ENCODE peak calls at places on chromosomes 2 and 18, in six cellular contexts. X is NB4, L is HepG2, S is endothelial cell of umbilical vein, K is GM12878, V is K562. Y is an unnamed sample.

GRCh38 chr18:36825526-36825925 is 3.3 kb downstream of the TPGS2 start:
- DNase-seq in L (no peak), K (no peak), X (no peak), V (no peak), S (peak; percentile 74), Y (no peak)

GRCh38 chr2:58794103-58794502 is 553.0 kb upstream of the FANCL start:
- DNase-seq in L (no peak), S (no peak), V (no peak), X (no peak), K (no peak), Y (no peak)

GRCh38 chr18:45993441-45993840 is 26.3 kb upstream of the EPG5 start:
- DNase-seq in K (no peak), S (peak; percentile 25), X (peak; percentile 13), L (no peak), V (no peak), Y (no peak)

GRCh38 chr2:217900780-217901360 is 101.9 kb downstream of the TNS1 start:
- DNase-seq in K (no peak), L (no peak), V (no peak), S (no peak), X (no peak), Y (no peak)

GRCh38 chr2:84187258-84187657 is 271.8 kb downstream of the SUCLG1 start:
- DNase-seq in X (peak; percentile 5), K (no peak), L (no peak), S (no peak), V (no peak), Y (no peak)

GRCh38 chr2:165778653-165779451 is 15.2 kb downstream of the GALNT3 start:
- DNase-seq in K (no peak), L (peak; percentile 41), S (peak; percentile 7), X (peak; percentile 45), V (no peak), Y (peak; percentile 31)

GRCh38 chr2:232854082-232854481 is 16.0 kb upstream of the SNORC start:
- DNase-seq in S (peak; percentile 68), X (no peak), L (no peak), K (no peak), V (peak; percentile 16), Y (no peak)

GRCh38 chr2:88074854-88075292 is 7.2 kb downstream of the SMYD1 start:
- DNase-seq in L (no peak), S (no peak), K (no peak), X (peak; percentile 72), V (no peak), Y (no peak)

GRCh38 chr18:27363918-27364317 is 178.8 kb upstream of the CHST9 start:
- DNase-seq in X (peak; percentile 11), K (no peak), L (peak; percentile 10), V (no peak), S (no peak), Y (peak; percentile 3)

GRCh38 chr2:103818176-103818575 is 1035.7 kb upstream of the POU3F3 start:
- DNase-seq in L (no peak), X (no peak), S (no peak), V (no peak), K (no peak), Y (no peak)

GRCh38 chr2:174477772-174478171 is 9.1 kb downstream of the GPR155 start:
- DNase-seq in S (no peak), V (no peak), K (no peak), X (no peak), L (no peak), Y (no peak)

GRCh38 chr2:64105676-64106461 is 38.4 kb downstream of the PELI1 start:
- DNase-seq in V (no peak), K (no peak), L (peak; percentile 81), S (no peak), X (peak; percentile 32), Y (peak; percentile 34)

GRCh38 chr2:30209227-30209626 is 22.1 kb upstream of the LBH start:
- DNase-seq in V (no peak), X (no peak), K (no peak), L (no peak), S (no peak), Y (no peak)

GRCh38 chr2:28160986-28161425 is 231.7 kb upstream of the FOSL2 start:
- DNase-seq in S (no peak), V (no peak), X (no peak), K (no peak), L (no peak), Y (peak; percentile 29)

GRCh38 chr2:156338578-156338977 is 6.1 kb upstream of the NR4A2 start:
- DNase-seq in S (no peak), L (no peak), V (no peak), X (no peak), K (no peak), Y (no peak)

GRCh38 chr2:62527478-62528210 is 21.6 kb upstream of the TMEM17 start:
- DNase-seq in X (no peak), V (no peak), L (peak; percentile 78), K (no peak), S (peak; percentile 67), Y (no peak)

GRCh38 chr2:185921048-185921756 is 182.6 kb downstream of the FSIP2 start:
- DNase-seq in X (no peak), L (no peak), S (no peak), V (no peak), K (no peak), Y (no peak)

GRCh38 chr2:230849633-230850357 is 14.9 kb upstream of the ITM2C start:
- DNase-seq in K (no peak), V (peak; percentile 76), X (no peak), S (peak; percentile 26), L (peak; percentile 40), Y (peak; percentile 66)

DNA sequence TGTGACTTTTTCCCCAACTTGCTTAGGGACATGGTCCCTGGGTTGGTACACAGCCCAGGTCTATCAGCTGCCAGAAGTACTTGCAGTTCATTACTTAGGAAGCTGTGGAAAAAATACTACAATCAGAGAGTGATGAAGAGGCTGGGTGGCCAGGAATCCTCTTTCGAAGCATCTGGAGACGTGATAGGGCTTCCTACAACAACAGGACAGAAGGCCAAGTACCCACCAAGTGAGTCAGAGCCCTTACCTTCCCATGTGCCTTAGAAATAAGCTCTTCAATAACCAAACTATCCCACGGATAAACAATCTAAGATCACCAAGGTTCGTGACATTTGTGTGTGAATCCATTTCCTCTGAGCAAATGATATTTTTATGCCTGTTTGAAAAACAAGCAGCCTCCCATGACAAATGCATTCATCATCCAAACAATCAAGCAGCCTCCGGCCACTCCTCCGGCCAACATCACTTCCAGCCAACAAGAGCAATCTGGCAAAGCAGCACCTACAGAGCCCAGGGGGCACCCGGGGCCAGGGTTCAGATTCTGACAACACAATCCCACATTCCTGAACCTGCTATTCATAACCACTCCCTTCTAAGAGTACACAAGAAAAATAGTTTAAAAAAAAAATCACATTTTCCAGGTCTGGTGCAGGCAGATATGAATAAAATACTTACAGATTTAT is 26.4 kb downstream of the TBC1D8 start:
- DNase-seq in V (no peak), K (no peak), L (peak; percentile 96), S (peak; percentile 98), X (peak; percentile 63), Y (peak; percentile 98)
- TF ChIP-seq MYC in V (no peak), K (no peak), L (no peak), S (no peak), X (no peak), Y (no peak)

DNA sequence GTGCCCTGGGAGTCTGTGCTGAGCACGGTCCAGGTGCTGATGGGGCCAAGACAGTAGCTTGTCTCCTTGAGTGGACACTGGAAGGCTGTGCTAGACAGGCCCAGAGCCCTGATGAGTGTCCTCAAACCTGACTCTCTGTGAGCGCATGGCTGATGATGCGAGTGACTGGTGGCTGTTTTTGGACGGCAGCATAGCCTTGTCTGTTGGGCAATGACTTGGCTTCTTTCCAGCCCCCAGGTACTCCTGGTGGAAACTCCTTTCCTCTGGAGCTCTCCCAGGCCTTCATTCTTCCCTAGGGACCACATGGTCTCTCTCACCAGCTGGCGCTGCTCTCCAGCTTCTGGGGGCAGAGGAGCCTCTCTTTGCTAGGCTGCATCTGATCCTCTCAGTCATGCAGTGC is 207.6 kb upstream of the SMIM21 start:
- DNase-seq in S (no peak), V (no peak), L (no peak), X (no peak), K (no peak), Y (no peak)
- TF ChIP-seq MYC in S (no peak), V (no peak), L (no peak), X (no peak), K (no peak), Y (no peak)

DNA sequence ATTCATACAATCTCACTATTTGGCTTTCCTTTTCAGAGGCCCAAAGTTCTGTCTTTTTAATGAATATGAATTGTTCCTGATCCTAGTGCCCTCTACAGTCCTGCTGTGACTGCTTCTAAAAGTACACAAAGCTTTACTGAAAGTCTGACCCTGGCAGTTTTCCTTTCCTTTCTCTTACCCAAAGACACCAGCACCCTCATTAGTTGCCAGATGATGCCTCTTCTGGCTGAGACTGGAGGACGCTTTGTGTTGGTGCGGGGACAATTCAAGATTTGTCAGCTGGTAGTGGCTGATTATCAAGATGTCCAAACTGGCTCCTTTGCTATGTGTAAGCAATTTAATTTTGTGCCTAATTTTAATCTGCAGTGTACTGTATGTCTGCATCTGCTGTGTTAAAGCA is 81.8 kb upstream of the CDCA7 start:
- DNase-seq in V (no peak), S (no peak), K (no peak), X (no peak), L (no peak), Y (no peak)
- TF ChIP-seq MYC in V (no peak), S (no peak), K (no peak), X (no peak), L (no peak), Y (no peak)

DNA sequence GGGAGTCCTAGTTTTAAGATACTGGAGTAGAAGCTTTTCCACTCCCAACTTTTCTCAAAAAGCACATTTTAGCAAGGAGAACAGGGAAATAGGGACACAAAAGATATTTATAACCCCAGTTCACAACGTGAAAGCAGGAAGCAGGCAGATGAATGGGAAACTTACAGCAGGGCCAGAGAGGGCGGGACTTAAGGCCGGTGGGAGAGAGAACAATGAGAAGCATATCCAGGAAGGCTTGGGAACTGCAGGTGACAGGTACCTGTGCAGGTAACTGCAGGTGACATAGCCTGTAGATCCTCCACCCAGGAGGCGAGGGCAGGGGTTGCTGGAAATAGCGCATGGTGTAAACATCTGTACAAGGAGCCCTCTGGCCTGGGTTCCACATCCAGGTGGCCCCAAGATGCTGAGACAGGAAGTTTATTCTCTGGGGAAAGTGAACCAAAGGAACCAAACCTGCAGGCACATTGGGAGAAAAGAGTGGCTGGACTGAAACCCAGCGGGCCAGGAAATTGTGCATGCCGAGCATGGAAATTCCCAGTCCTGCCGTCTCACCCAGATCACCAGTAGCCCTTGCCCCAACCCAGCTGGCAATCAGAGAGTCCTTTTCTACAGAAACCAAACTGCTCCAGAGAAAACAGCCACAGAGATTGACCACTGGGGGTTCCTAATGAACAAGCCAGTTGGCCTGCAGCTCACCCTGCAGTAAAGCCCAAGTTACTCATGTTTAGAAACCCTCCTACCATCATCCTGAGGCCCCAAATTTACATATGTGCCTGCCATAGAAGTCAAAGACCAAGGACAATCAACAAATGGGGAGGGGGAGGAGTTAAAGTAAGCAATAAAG is 24.3 kb upstream of the COL6A3 start:
- DNase-seq in X (no peak), S (no peak), K (no peak), L (no peak), V (no peak), Y (no peak)
- TF ChIP-seq MYC in X (no peak), S (no peak), K (no peak), L (no peak), V (no peak), Y (no peak)